ENCODE peak calls at places on chromosomes 2 and 18, in seven cellular contexts. One of them, this sample, is unnamed.

GRCh38 chr2:219509780-219510511 is 4.3 kb upstream of the ASIC4 start:
- DNase-seq in K562: peak
- DNase-seq in H1: peak
- DNase-seq in HepG2: peak
- DNase-seq in HCT116: no peak
- DNase-seq in GM12878: no peak
- DNase-seq in SK-N-SH: peak
- DNase-seq in this sample: peak

GRCh38 chr2:195561205-195562032 is 95.6 kb upstream of the SLC39A10 start:
- DNase-seq in K562: no peak
- DNase-seq in H1: no peak
- DNase-seq in HepG2: no peak
- DNase-seq in HCT116: no peak
- DNase-seq in GM12878: peak
- DNase-seq in SK-N-SH: no peak
- DNase-seq in this sample: peak

GRCh38 chr2:170966648-170967396 is 37.8 kb downstream of the GORASP2 start:
- DNase-seq in K562: peak
- DNase-seq in H1: no peak
- DNase-seq in HepG2: peak
- DNase-seq in HCT116: no peak
- DNase-seq in GM12878: no peak
- DNase-seq in SK-N-SH: peak
- DNase-seq in this sample: peak

GRCh38 chr2:191263050-191263449 is 17.8 kb downstream of the MYO1B start:
- DNase-seq in K562: no peak
- DNase-seq in H1: no peak
- DNase-seq in HepG2: peak
- DNase-seq in HCT116: no peak
- DNase-seq in GM12878: no peak
- DNase-seq in SK-N-SH: peak
- DNase-seq in this sample: no peak

GRCh38 chr2:41728757-41729338 is 319.0 kb upstream of the PKDCC start:
- DNase-seq in K562: no peak
- DNase-seq in H1: no peak
- DNase-seq in HepG2: peak
- DNase-seq in HCT116: no peak
- DNase-seq in GM12878: no peak
- DNase-seq in SK-N-SH: no peak
- DNase-seq in this sample: no peak

GRCh38 chr18:48073231-48073930 is 142.9 kb upstream of the SMAD2 start:
- DNase-seq in K562: no peak
- DNase-seq in H1: no peak
- DNase-seq in HepG2: no peak
- DNase-seq in HCT116: no peak
- DNase-seq in GM12878: no peak
- DNase-seq in SK-N-SH: peak
- DNase-seq in this sample: no peak

GRCh38 chr2:42569116-42569711 is 782 bp downstream of the MTA3 start:
- DNase-seq in K562: peak
- DNase-seq in H1: no peak
- DNase-seq in HepG2: peak
- DNase-seq in HCT116: no peak
- DNase-seq in GM12878: no peak
- DNase-seq in SK-N-SH: peak
- DNase-seq in this sample: peak

GRCh38 chr2:84636080-84636971 is 120.0 kb downstream of the DNAH6 start:
- DNase-seq in K562: no peak
- DNase-seq in H1: no peak
- DNase-seq in HepG2: no peak
- DNase-seq in HCT116: no peak
- DNase-seq in GM12878: no peak
- DNase-seq in SK-N-SH: no peak
- DNase-seq in this sample: no peak

GRCh38 chr18:67131498-67131897 is 385.0 kb downstream of the DSEL start:
- DNase-seq in K562: no peak
- DNase-seq in H1: no peak
- DNase-seq in HepG2: no peak
- DNase-seq in HCT116: no peak
- DNase-seq in GM12878: no peak
- DNase-seq in SK-N-SH: peak
- DNase-seq in this sample: no peak

GRCh38 chr2:160332318-160332717 is 132.2 kb upstream of the ITGB6 start:
- DNase-seq in K562: no peak
- DNase-seq in H1: no peak
- DNase-seq in HepG2: no peak
- DNase-seq in HCT116: no peak
- DNase-seq in GM12878: no peak
- DNase-seq in SK-N-SH: peak
- DNase-seq in this sample: no peak

GRCh38 chr18:23355206-23355605 is 97.9 kb upstream of the RIOK3 start:
- DNase-seq in K562: no peak
- DNase-seq in H1: peak
- DNase-seq in HepG2: no peak
- DNase-seq in HCT116: no peak
- DNase-seq in GM12878: no peak
- DNase-seq in SK-N-SH: no peak
- DNase-seq in this sample: no peak

GRCh38 chr2:145925591-145925990 is 1405.7 kb upstream of the ZEB2 start:
- DNase-seq in K562: no peak
- DNase-seq in H1: no peak
- DNase-seq in HepG2: no peak
- DNase-seq in HCT116: no peak
- DNase-seq in GM12878: no peak
- DNase-seq in SK-N-SH: no peak
- DNase-seq in this sample: no peak

GRCh38 chr18:46953195-46953594 is 35.8 kb downstream of the KATNAL2 start:
- DNase-seq in K562: no peak
- DNase-seq in H1: no peak
- DNase-seq in HepG2: no peak
- DNase-seq in HCT116: no peak
- DNase-seq in GM12878: no peak
- DNase-seq in SK-N-SH: no peak
- DNase-seq in this sample: no peak

GRCh38 chr2:3485166-3485565 is 34.2 kb downstream of the ADI1 start:
- DNase-seq in K562: no peak
- DNase-seq in H1: no peak
- DNase-seq in HepG2: no peak
- DNase-seq in HCT116: no peak
- DNase-seq in GM12878: no peak
- DNase-seq in SK-N-SH: peak
- DNase-seq in this sample: no peak

GRCh38 chr2:221570321-221571107 is 1.6 kb downstream of the EPHA4 start:
- DNase-seq in K562: no peak
- DNase-seq in H1: peak
- DNase-seq in HepG2: no peak
- DNase-seq in HCT116: no peak
- DNase-seq in GM12878: no peak
- DNase-seq in SK-N-SH: peak
- DNase-seq in this sample: peak

GRCh38 chr2:12738112-12738485 is 21.4 kb downstream of the TRIB2 start:
- DNase-seq in K562: no peak
- DNase-seq in H1: no peak
- DNase-seq in HepG2: no peak
- DNase-seq in HCT116: no peak
- DNase-seq in GM12878: no peak
- DNase-seq in SK-N-SH: no peak
- DNase-seq in this sample: no peak

GRCh38 chr2:116733699-116734098 is 1080.8 kb upstream of the DDX18 start:
- DNase-seq in K562: no peak
- DNase-seq in H1: no peak
- DNase-seq in HepG2: no peak
- DNase-seq in HCT116: no peak
- DNase-seq in GM12878: no peak
- DNase-seq in SK-N-SH: no peak
- DNase-seq in this sample: no peak

GRCh38 chr2:108935231-108935863 is 53.7 kb downstream of the EDAR start:
- DNase-seq in K562: no peak
- DNase-seq in H1: no peak
- DNase-seq in HepG2: no peak
- DNase-seq in HCT116: no peak
- DNase-seq in GM12878: no peak
- DNase-seq in SK-N-SH: no peak
- DNase-seq in this sample: no peak

GRCh38 chr18:48564139-48564538 is 25.3 kb downstream of the CTIF start:
- DNase-seq in K562: no peak
- DNase-seq in H1: no peak
- DNase-seq in HepG2: no peak
- DNase-seq in HCT116: no peak
- DNase-seq in GM12878: no peak
- DNase-seq in SK-N-SH: no peak
- DNase-seq in this sample: no peak

GRCh38 chr2:120453635-120453998 is 107.7 kb downstream of the INHBB start:
- DNase-seq in K562: peak
- DNase-seq in H1: no peak
- DNase-seq in HepG2: peak
- DNase-seq in HCT116: no peak
- DNase-seq in GM12878: no peak
- DNase-seq in SK-N-SH: no peak
- DNase-seq in this sample: no peak

GRCh38 chr2:60553992-60554648 is 666 bp upstream of the BCL11A start:
- DNase-seq in K562: no peak
- DNase-seq in H1: peak
- DNase-seq in HepG2: no peak
- DNase-seq in HCT116: no peak
- DNase-seq in GM12878: no peak
- DNase-seq in SK-N-SH: peak
- DNase-seq in this sample: peak

GRCh38 chr2:50783116-50783515 is 248.8 kb downstream of the NRXN1 start:
- DNase-seq in K562: no peak
- DNase-seq in H1: no peak
- DNase-seq in HepG2: no peak
- DNase-seq in HCT116: no peak
- DNase-seq in GM12878: no peak
- DNase-seq in SK-N-SH: no peak
- DNase-seq in this sample: no peak

GRCh38 chr2:107804608-107805498 is 21.8 kb upstream of the RGPD4 start:
- DNase-seq in K562: no peak
- DNase-seq in H1: no peak
- DNase-seq in HepG2: no peak
- DNase-seq in HCT116: no peak
- DNase-seq in GM12878: no peak
- DNase-seq in SK-N-SH: no peak
- DNase-seq in this sample: peak

DNA sequence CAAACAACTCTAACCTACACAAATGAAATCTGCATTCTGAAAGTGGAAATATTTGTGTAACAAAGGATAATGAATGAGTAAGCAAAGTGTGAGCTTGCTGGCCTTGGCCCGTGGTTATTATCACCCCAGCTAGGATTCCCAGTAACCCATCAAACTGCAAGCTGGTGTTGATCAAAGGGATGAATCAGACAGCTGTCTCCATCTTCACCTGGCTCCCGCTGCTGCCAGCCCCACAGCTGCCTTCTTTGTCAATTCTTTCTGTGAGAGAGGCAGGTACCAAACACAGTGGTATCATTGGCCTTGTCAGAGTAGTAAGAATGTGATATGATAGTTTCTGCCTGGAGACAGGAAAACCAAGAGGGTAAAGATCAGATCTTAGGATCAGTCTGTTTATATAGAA is 25.2 kb upstream of the RGPD4 start:
- DNase-seq in K562: no peak
- DNase-seq in H1: no peak
- DNase-seq in HepG2: peak
- DNase-seq in HCT116: no peak
- DNase-seq in GM12878: no peak
- DNase-seq in SK-N-SH: no peak
- DNase-seq in this sample: no peak
- TF ChIP-seq JUND in K562: no peak
- TF ChIP-seq JUND in H1: no peak
- TF ChIP-seq JUND in HepG2: no peak
- TF ChIP-seq JUND in HCT116: no peak
- TF ChIP-seq JUND in GM12878: no peak
- TF ChIP-seq JUND in SK-N-SH: no peak
- TF ChIP-seq JUND in this sample: no peak

GRCh38 chr2:233462826-233463470 is 103.6 kb downstream of the USP40 start:
- DNase-seq in K562: no peak
- DNase-seq in H1: no peak
- DNase-seq in HepG2: no peak
- DNase-seq in HCT116: no peak
- DNase-seq in GM12878: no peak
- DNase-seq in SK-N-SH: no peak
- DNase-seq in this sample: no peak

GRCh38 chr2:233462202-233462785 is 104.3 kb downstream of the USP40 start:
- DNase-seq in K562: no peak
- DNase-seq in H1: no peak
- DNase-seq in HepG2: no peak
- DNase-seq in HCT116: no peak
- DNase-seq in GM12878: no peak
- DNase-seq in SK-N-SH: no peak
- DNase-seq in this sample: no peak

GRCh38 chr2:233464531-233465240 is 101.9 kb downstream of the USP40 start:
- DNase-seq in K562: no peak
- DNase-seq in H1: no peak
- DNase-seq in HepG2: no peak
- DNase-seq in HCT116: no peak
- DNase-seq in GM12878: no peak
- DNase-seq in SK-N-SH: no peak
- DNase-seq in this sample: no peak

GRCh38 chr2:233463586-233463985 is 103.0 kb downstream of the USP40 start:
- DNase-seq in K562: no peak
- DNase-seq in H1: no peak
- DNase-seq in HepG2: no peak
- DNase-seq in HCT116: no peak
- DNase-seq in GM12878: no peak
- DNase-seq in SK-N-SH: no peak
- DNase-seq in this sample: no peak

DNA sequence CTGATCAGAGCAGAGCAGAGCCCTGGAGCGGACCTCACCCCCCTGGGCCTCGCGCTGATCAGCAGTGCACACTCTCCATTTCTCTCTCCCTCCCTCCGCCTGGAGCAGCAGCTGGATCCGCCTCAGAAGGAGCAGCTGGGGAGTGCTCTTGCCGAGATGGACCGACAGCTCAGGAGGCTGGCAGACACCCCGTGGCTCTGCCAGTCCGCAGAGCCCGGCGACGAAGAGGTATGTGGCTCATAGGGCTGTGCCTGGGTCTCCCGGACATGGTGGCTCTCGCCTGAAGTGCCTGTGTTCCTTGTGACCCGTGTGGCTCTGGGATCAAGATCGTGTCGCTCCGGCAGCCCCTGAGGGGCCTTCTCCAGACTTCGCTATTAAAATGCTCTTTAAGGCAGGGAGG is 102.5 kb downstream of the USP40 start:
- DNase-seq in K562: no peak
- DNase-seq in H1: no peak
- DNase-seq in HepG2: no peak
- DNase-seq in HCT116: no peak
- DNase-seq in GM12878: no peak
- DNase-seq in SK-N-SH: no peak
- DNase-seq in this sample: no peak
- TF ChIP-seq JUND in K562: no peak
- TF ChIP-seq JUND in H1: no peak
- TF ChIP-seq JUND in HepG2: no peak
- TF ChIP-seq JUND in HCT116: no peak
- TF ChIP-seq JUND in GM12878: no peak
- TF ChIP-seq JUND in SK-N-SH: no peak
- TF ChIP-seq JUND in this sample: no peak

GRCh38 chr2:15142069-15142689 is 419.0 kb downstream of the NBAS start:
- DNase-seq in K562: no peak
- DNase-seq in H1: no peak
- DNase-seq in HepG2: peak
- DNase-seq in HCT116: no peak
- DNase-seq in GM12878: peak
- DNase-seq in SK-N-SH: no peak
- DNase-seq in this sample: peak
- TF ChIP-seq JUND in K562: no peak
- TF ChIP-seq JUND in H1: no peak
- TF ChIP-seq JUND in HepG2: no peak
- TF ChIP-seq JUND in HCT116: no peak
- TF ChIP-seq JUND in GM12878: no peak
- TF ChIP-seq JUND in SK-N-SH: no peak
- TF ChIP-seq JUND in this sample: no peak

GRCh38 chr2:105455488-105455991 is 56.7 kb upstream of the FHL2 start:
- DNase-seq in K562: no peak
- DNase-seq in H1: no peak
- DNase-seq in HepG2: peak
- DNase-seq in HCT116: peak
- DNase-seq in GM12878: no peak
- DNase-seq in SK-N-SH: peak
- DNase-seq in this sample: peak
- TF ChIP-seq JUND in K562: peak
- TF ChIP-seq JUND in H1: no peak
- TF ChIP-seq JUND in HepG2: no peak
- TF ChIP-seq JUND in HCT116: peak
- TF ChIP-seq JUND in GM12878: no peak
- TF ChIP-seq JUND in SK-N-SH: no peak
- TF ChIP-seq JUND in this sample: peak